ENCODE peak calls at places on chromosome 16, in nine cellular contexts. J, L, V, I, S, P, Y, T and D are unnamed samples.

GRCh38 chr16:84806256-84806889 is 13.4 kb upstream of the CRISPLD2 start:
- DNase-seq in J (no peak), L (no peak), V (no peak), I (no peak), S (peak), P (peak), Y (peak), T (peak), D (peak)

GRCh38 chr16:397135-397661 is at the start of gene NME4:
- DNase-seq in J (no peak), L (no peak), V (no peak), I (peak), S (no peak), P (peak), Y (peak), T (no peak), D (no peak)

GRCh38 chr16:70646260-70647241 is at the start of gene IL34:
- DNase-seq in J (peak), L (no peak), V (no peak), I (no peak), S (no peak), P (peak), Y (peak), T (no peak), D (no peak)

GRCh38 chr16:529012-529575 is 1.6 kb downstream of the CAPN15 start:
- DNase-seq in J (no peak), L (no peak), V (no peak), I (peak), S (no peak), P (no peak), Y (no peak), T (no peak), D (no peak)

GRCh38 chr16:31458073-31458834 is 1.0 kb upstream of the ARMC5 start:
- DNase-seq in J (peak), L (no peak), V (peak), I (peak), S (peak), P (peak), Y (peak), T (no peak), D (peak)

GRCh38 chr16:9050102-9050830 is 41.2 kb upstream of the HAPSTR1 start:
- DNase-seq in J (no peak), L (no peak), V (no peak), I (no peak), S (no peak), P (peak), Y (no peak), T (no peak), D (no peak)

GRCh38 chr16:2033057-2033911 is 6.6 kb downstream of the NHERF2 start:
- DNase-seq in J (peak), L (no peak), V (no peak), I (peak), S (peak), P (peak), Y (peak), T (no peak), D (no peak)

GRCh38 chr16:71537643-71538042 is 11.4 kb downstream of the CHST4 start:
- DNase-seq in J (no peak), L (no peak), V (peak), I (peak), S (no peak), P (peak), Y (peak), T (peak), D (peak)

GRCh38 chr16:27628216-27628945 is 78.4 kb downstream of the KATNIP start:
- DNase-seq in J (no peak), L (no peak), V (peak), I (peak), S (no peak), P (no peak), Y (peak), T (no peak), D (no peak)

GRCh38 chr16:88637797-88638196 is 575 bp upstream of the IL17C start:
- DNase-seq in J (no peak), L (no peak), V (no peak), I (no peak), S (no peak), P (no peak), Y (no peak), T (no peak), D (no peak)

GRCh38 chr16:88640520-88641247 is 2.3 kb downstream of the IL17C start:
- DNase-seq in J (no peak), L (no peak), V (no peak), I (no peak), S (no peak), P (no peak), Y (no peak), T (no peak), D (no peak)

GRCh38 chr16:88639231-88640038 is 1.1 kb downstream of the IL17C start:
- DNase-seq in J (no peak), L (no peak), V (peak), I (peak), S (peak), P (no peak), Y (peak), T (no peak), D (no peak)

GRCh38 chr16:88638323-88639230 is at the start of gene IL17C:
- DNase-seq in J (no peak), L (no peak), V (peak), I (peak), S (peak), P (no peak), Y (no peak), T (no peak), D (peak)

GRCh38 chr16:88640039-88640495 is 1.7 kb downstream of the IL17C start:
- DNase-seq in J (no peak), L (no peak), V (no peak), I (no peak), S (no peak), P (no peak), Y (no peak), T (no peak), D (no peak)
- TF ChIP-seq CTCF in J (no peak), L (no peak), V (no peak), I (no peak), S (no peak), P (no peak), Y (no peak), T (no peak), D (no peak)

GRCh38 chr16:52257534-52257933 is 289.4 kb downstream of the TOX3 start:
- DNase-seq in J (no peak), L (no peak), V (no peak), I (no peak), S (no peak), P (no peak), Y (no peak), T (no peak), D (no peak)

GRCh38 chr16:52256310-52257078 is 290.4 kb downstream of the TOX3 start:
- DNase-seq in J (no peak), L (no peak), V (no peak), I (no peak), S (no peak), P (no peak), Y (peak), T (no peak), D (no peak)

GRCh38 chr16:52254753-52255152 is 292.2 kb downstream of the TOX3 start:
- DNase-seq in J (no peak), L (no peak), V (no peak), I (no peak), S (no peak), P (peak), Y (no peak), T (no peak), D (peak)

GRCh38 chr16:52251495-52251894 is 295.4 kb downstream of the TOX3 start:
- DNase-seq in J (no peak), L (no peak), V (no peak), I (no peak), S (no peak), P (peak), Y (no peak), T (no peak), D (peak)

GRCh38 chr16:52252680-52253079 is 294.3 kb downstream of the TOX3 start:
- DNase-seq in J (no peak), L (no peak), V (no peak), I (no peak), S (no peak), P (no peak), Y (no peak), T (no peak), D (no peak)
- H3K27ac ChIP-seq in J (no peak), L (no peak), V (no peak), I (no peak), S (no peak), P (no peak), Y (no peak), T (no peak), D (no peak)

GRCh38 chr16:11218324-11218962 is 37.6 kb downstream of the SOCS1 start:
- DNase-seq in J (no peak), L (no peak), V (no peak), I (no peak), S (no peak), P (no peak), Y (no peak), T (no peak), D (no peak)
- TF ChIP-seq CTCF in J (peak), L (peak), V (no peak), I (peak), S (no peak), P (peak), Y (peak), T (peak), D (peak)

GRCh38 chr16:87538594-87538993 is 45.8 kb upstream of the ZCCHC14 start:
- DNase-seq in J (no peak), L (no peak), V (no peak), I (no peak), S (no peak), P (peak), Y (no peak), T (no peak), D (no peak)
- H3K27ac ChIP-seq in J (no peak), L (no peak), V (no peak), I (peak), S (peak), P (no peak), Y (no peak), T (no peak), D (no peak)